ENCODE peak calls at places on chromosomes 7 and 10, in four cellular contexts. V is fibroblast of the aortic adventitia, U is psoas muscle, S is upper lobe of right lung. Z is an unnamed sample.

GRCh38 chr7:117269417-117269816 is 53.4 kb downstream of the WNT2 start:
- DNase-seq in V (peak), S (no peak), U (no peak), Z (peak)

GRCh38 chr7:155839461-155839860 is 27.2 kb upstream of the SHH start:
- DNase-seq in S (peak), U (no peak), V (no peak), Z (no peak)

GRCh38 chr7:105934577-105935185 is 28.4 kb upstream of the CDHR3 start:
- DNase-seq in V (peak), U (no peak), S (no peak), Z (peak)

GRCh38 chr7:91653257-91653656 is 227.2 kb downstream of the MTERF1 start:
- DNase-seq in V (peak), S (no peak), U (no peak), Z (peak)

GRCh38 chr7:42614636-42615035 is 297.2 kb downstream of the C7orf25 start:
- DNase-seq in V (no peak), S (no peak), U (no peak), Z (no peak)

GRCh38 chr10:73480158-73480557 is 15.7 kb downstream of the PPP3CB start:
- DNase-seq in V (peak), U (no peak), S (no peak), Z (peak)

GRCh38 chr7:132709971-132710567 is 133.8 kb upstream of the PLXNA4 start:
- DNase-seq in U (no peak), S (no peak), V (peak), Z (peak)

GRCh38 chr10:79938728-79939380 is 10.1 kb downstream of the SFTPD start:
- DNase-seq in U (peak), V (no peak), S (no peak), Z (no peak)

GRCh38 chr10:54903770-54904169 is 102.7 kb upstream of the PCDH15 start:
- DNase-seq in V (no peak), S (no peak), U (no peak), Z (no peak)

GRCh38 chr7:99997545-99998137 is 17.8 kb upstream of the ZKSCAN1 start:
- DNase-seq in V (peak), S (peak), U (peak), Z (peak)

GRCh38 chr10:115566867-115567266 is 473.7 kb downstream of the ATRNL1 start:
- DNase-seq in U (no peak), V (no peak), S (no peak), Z (no peak)

GRCh38 chr10:113957013-113957412 is 86.7 kb upstream of the ADRB1 start:
- DNase-seq in U (no peak), S (no peak), V (peak), Z (peak)

GRCh38 chr7:65946895-65947294 is 35.1 kb downstream of the GUSB start:
- DNase-seq in V (no peak), U (no peak), S (no peak), Z (peak)

GRCh38 chr7:39184387-39184786 is 206.7 kb downstream of the POU6F2 start:
- DNase-seq in S (no peak), U (no peak), V (no peak), Z (no peak)

GRCh38 chr7:117118579-117119180 is 165.4 kb downstream of the ST7 start:
- DNase-seq in U (no peak), V (no peak), S (no peak), Z (no peak)

GRCh38 chr7:51085034-51085692 is 231.4 kb downstream of the COBL start:
- DNase-seq in U (no peak), V (no peak), S (no peak), Z (no peak)

GRCh38 chr10:112991888-112992491 is 41.9 kb downstream of the TCF7L2 start:
- DNase-seq in U (no peak), V (no peak), S (no peak), Z (no peak)

GRCh38 chr10:42932116-42932515 is 144.8 kb upstream of the RET start:
- DNase-seq in S (no peak), V (no peak), U (no peak), Z (no peak)

GRCh38 chr10:8719971-8720370 is 665.5 kb downstream of the GATA3 start:
- DNase-seq in V (no peak), U (no peak), S (no peak), Z (no peak)

GRCh38 chr10:16995867-16996529 is 133.6 kb downstream of the CUBN start:
- DNase-seq in U (no peak), S (no peak), V (peak), Z (peak)

GRCh38 chr7:120732256-120732655 is 125.7 kb downstream of the TSPAN12 start:
- DNase-seq in U (no peak), V (peak), S (no peak), Z (no peak)

GRCh38 chr10:110756886-110757285 is 112.8 kb downstream of the RBM20 start:
- DNase-seq in V (no peak), S (no peak), U (no peak), Z (no peak)

GRCh38 chr7:7449055-7449454 is 86.6 kb downstream of the COL28A1 start:
- DNase-seq in V (no peak), S (no peak), U (no peak), Z (no peak)

GRCh38 chr10:94075521-94075920 is 81.8 kb downstream of the PLCE1 start:
- DNase-seq in U (no peak), V (no peak), S (no peak), Z (no peak)

GRCh38 chr10:75870039-75870645 is 438.7 kb downstream of the LRMDA start:
- DNase-seq in S (no peak), V (no peak), U (no peak), Z (no peak)

GRCh38 chr10:49558194-49558593 is 19.3 kb upstream of the ERCC6 start:
- DNase-seq in V (no peak), U (no peak), S (no peak), Z (no peak)

GRCh38 chr7:135748770-135749169 is at the start of gene FAM180A:
- DNase-seq in S (no peak), V (peak), U (peak), Z (peak)

GRCh38 chr10:27319752-27320561 is 79.4 kb upstream of the ACBD5 start:
- DNase-seq in U (peak), V (peak), S (peak), Z (peak)

GRCh38 chr7:20440472-20441105 is 109.9 kb downstream of the ITGB8 start:
- DNase-seq in U (no peak), V (peak), S (no peak), Z (peak)

GRCh38 chr7:46115410-46115809 is 194.3 kb upstream of the IGFBP3 start:
- DNase-seq in U (no peak), V (no peak), S (no peak), Z (no peak)

GRCh38 chr7:80918909-80919721 is at the start of gene SEMA3C:
- DNase-seq in S (peak), U (peak), V (peak), Z (peak)

GRCh38 chr7:140525741-140526140 is 46.4 kb upstream of the MKRN1 start:
- DNase-seq in U (no peak), S (no peak), V (peak), Z (peak)

GRCh38 chr7:36083626-36084380 is 69.3 kb upstream of the EEPD1 start:
- DNase-seq in U (no peak), S (no peak), V (no peak), Z (no peak)

GRCh38 chr7:51028128-51028830 is 245.6 kb upstream of the GRB10 start:
- DNase-seq in U (peak), V (no peak), S (peak), Z (no peak)

GRCh38 chr7:148585399-148585798 is 5.2 kb upstream of the C7orf33 start:
- DNase-seq in V (no peak), S (no peak), U (no peak), Z (no peak)

GRCh38 chr10:90288403-90288933 is 569.4 kb downstream of the HTR7 start:
- DNase-seq in U (no peak), S (no peak), V (peak), Z (peak)
- TF ChIP-seq CTCF in U (no peak), S (peak), V (peak), Z (peak)

GRCh38 chr10:128835361-128835760 is 631.7 kb upstream of the MGMT start:
- DNase-seq in S (no peak), U (no peak), V (no peak), Z (no peak)
- H3K4me3 ChIP-seq in S (no peak), U (no peak), V (no peak), Z (no peak)

DNA sequence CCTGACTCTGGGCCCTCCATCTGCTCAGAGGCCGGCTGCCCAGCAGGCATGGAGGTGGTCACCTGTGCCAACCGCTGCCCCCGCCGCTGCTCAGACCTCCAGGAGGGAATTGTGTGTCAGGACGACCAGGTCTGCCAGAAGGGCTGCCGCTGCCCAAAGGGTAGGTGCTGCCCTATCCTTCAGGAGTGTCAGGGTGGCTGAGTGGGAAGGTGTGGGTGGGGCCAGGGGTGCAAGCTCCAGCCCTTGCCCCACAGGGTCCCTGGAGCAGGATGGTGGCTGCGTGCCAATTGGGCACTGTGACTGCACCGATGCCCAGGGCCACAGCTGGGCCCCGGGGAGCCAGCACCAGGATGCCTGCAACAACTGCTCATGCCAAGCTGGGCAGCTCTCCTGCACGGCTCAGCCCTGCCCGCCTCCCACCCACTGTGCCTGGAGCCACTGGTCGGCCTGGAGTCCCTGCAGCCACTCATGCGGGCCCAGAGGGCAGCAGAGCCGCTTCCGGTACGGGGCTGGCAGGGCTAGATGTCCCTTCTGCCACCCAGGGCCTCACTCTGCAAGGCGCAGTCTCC is 17.5 kb upstream of the ZNF862 start:
- DNase-seq in V (no peak), S (peak), U (peak), Z (no peak)
- TF ChIP-seq CTCF in V (no peak), S (no peak), U (no peak), Z (no peak)

GRCh38 chr10:50641636-50642035 is 17.9 kb upstream of the SGMS1 start:
- DNase-seq in S (no peak), U (no peak), V (no peak), Z (peak)

GRCh38 chr10:50640238-50640637 is 16.5 kb upstream of the SGMS1 start:
- DNase-seq in S (no peak), U (no peak), V (no peak), Z (no peak)

GRCh38 chr10:50648089-50648934 is 24.6 kb upstream of the SGMS1 start:
- DNase-seq in U (no peak), V (no peak), S (no peak), Z (no peak)

GRCh38 chr10:50648935-50649227 is 25.1 kb upstream of the SGMS1 start:
- DNase-seq in V (no peak), S (no peak), U (no peak), Z (no peak)

GRCh38 chr10:50645241-50645640 is 21.5 kb upstream of the SGMS1 start:
- DNase-seq in U (no peak), S (no peak), V (no peak), Z (no peak)
- H3K4me3 ChIP-seq in U (no peak), S (no peak), V (no peak), Z (no peak)

Z was measured in fibroblast of pulmonary artery.